ENCODE peak calls at places on chromosomes 1 and 21, in eight cellular contexts. G is AG10803; B is left ventricle myocardium superior; J is Peyer's patch; M is endothelial cell; C is stimulated activated CD4-positive, alpha-beta T cell treated with anti-CD3 and anti-CD28 coated beads, Interleukin-15, amount 100 ng/mL, for 1 hour; A is retinal pigment epithelial cell; Z is HEK293T. X is an unnamed sample.

GRCh38 chr21:14382486-14382834 is 486 bp downstream of the HSPA13 start:
- DNase-seq in A (no peak), Z (peak; percentile 53), C (no peak), M (no peak), G (peak; percentile 42), B (no peak), J (peak; percentile 32), X (no peak)

GRCh38 chr1:11784993-11785769 is 20.6 kb downstream of the MTHFR start:
- DNase-seq in Z (peak; percentile 75), G (no peak), M (peak; percentile 72), B (peak; percentile 87), A (no peak), J (peak; percentile 59), C (no peak), X (no peak)

GRCh38 chr21:32352556-32352955 is 40.3 kb downstream of the URB1 start:
- DNase-seq in Z (no peak), G (no peak), C (no peak), B (no peak), J (no peak), M (no peak), A (no peak), X (no peak)

GRCh38 chr1:153611024-153611352 is 1.9 kb downstream of the S100A16 start:
- DNase-seq in J (no peak), Z (no peak), M (no peak), B (no peak), A (no peak), C (no peak), G (peak; percentile 48), X (peak; percentile 56)

GRCh38 chr1:85219853-85220610 is 19.2 kb upstream of the SYDE2 start:
- DNase-seq in M (no peak), A (no peak), C (no peak), B (no peak), Z (no peak), J (no peak), G (no peak), X (no peak)

GRCh38 chr1:60108223-60108622 is 34.7 kb upstream of the C1orf87 start:
- DNase-seq in Z (peak; percentile 32), M (no peak), C (no peak), B (no peak), J (no peak), G (no peak), A (no peak), X (no peak)

GRCh38 chr1:89503690-89504089 is 20.9 kb upstream of the LRRC8B start:
- DNase-seq in M (no peak), G (no peak), J (no peak), A (no peak), C (no peak), B (no peak), Z (no peak), X (no peak)

GRCh38 chr1:172360960-172361359 is 59.5 kb upstream of the C1orf105 start:
- DNase-seq in J (peak; percentile 19), B (no peak), Z (no peak), M (no peak), A (no peak), G (no peak), C (no peak), X (no peak)

GRCh38 chr1:41382531-41383090 is 21.4 kb downstream of the FOXO6 start:
- DNase-seq in Z (no peak), A (no peak), B (peak; percentile 71), M (no peak), J (no peak), G (peak; percentile 47), C (no peak), X (no peak)

GRCh38 chr1:154726903-154727302 is 118.9 kb upstream of the ADAR start:
- DNase-seq in M (no peak), Z (no peak), C (no peak), A (peak; percentile 46), J (no peak), G (no peak), B (no peak), X (no peak)

GRCh38 chr1:37884145-37884544 is 24.8 kb upstream of the MTF1 start:
- DNase-seq in M (no peak), B (no peak), G (no peak), Z (no peak), J (no peak), C (no peak), A (no peak), X (no peak)

GRCh38 chr1:25565188-25565591 is 21.8 kb downstream of the LDLRAP1 start:
- DNase-seq in Z (no peak), J (no peak), B (no peak), A (no peak), M (no peak), C (no peak), G (no peak), X (no peak)